ENCODE peak calls at places on chromosomes 16 and 17, in seven cellular contexts. G is neuronal stem cell, E is colonic mucosa, R is mammary epithelial cell, X is K562, C is GM23248, T is kidney. F is an unnamed sample.

GRCh38 chr17:7929158-7930029 is at the start of gene KCNAB3:
- DNase-seq in G (peak), E (no peak), R (peak), X (peak), C (peak), T (peak), F (peak)

GRCh38 chr17:12342609-12343248 is 322.1 kb downstream of the MAP2K4 start:
- DNase-seq in G (peak), E (peak), R (no peak), X (peak), C (peak), T (peak), F (peak)

GRCh38 chr17:76911299-76912007 is 43.2 kb downstream of the MGAT5B start:
- DNase-seq in G (no peak), E (no peak), R (no peak), X (no peak), C (no peak), T (peak), F (peak)

GRCh38 chr16:10123141-10123540 is 59.1 kb downstream of the GRIN2A start:
- DNase-seq in G (no peak), E (no peak), R (no peak), X (no peak), C (no peak), T (no peak), F (no peak)

GRCh38 chr16:53415504-53415903 is 18.8 kb upstream of the RBL2 start:
- DNase-seq in G (no peak), E (no peak), R (peak), X (peak), C (no peak), T (no peak), F (no peak)

GRCh38 chr16:56609463-56609921 is 1.1 kb downstream of the MT2A start:
- DNase-seq in G (no peak), E (peak), R (peak), X (peak), C (peak), T (peak), F (peak)

GRCh38 chr16:84014570-84015327 is 27.8 kb downstream of the SLC38A8 start:
- DNase-seq in G (no peak), E (peak), R (no peak), X (no peak), C (no peak), T (no peak), F (no peak)

GRCh38 chr16:56662357-56663354 is 4.9 kb downstream of the MT1F start:
- DNase-seq in G (no peak), E (no peak), R (no peak), X (no peak), C (no peak), T (no peak), F (no peak)

GRCh38 chr16:24668481-24669001 is 60.9 kb upstream of the TNRC6A start:
- DNase-seq in G (no peak), E (no peak), R (peak), X (no peak), C (peak), T (peak), F (no peak)

GRCh38 chr17:65633146-65633881 is 71.9 kb upstream of the AXIN2 start:
- DNase-seq in G (no peak), E (no peak), R (no peak), X (no peak), C (no peak), T (no peak), F (no peak)

GRCh38 chr16:80577485-80578280 is 36.9 kb downstream of the DYNLRB2 start:
- DNase-seq in G (no peak), E (no peak), R (no peak), X (no peak), C (no peak), T (no peak), F (no peak)

GRCh38 chr16:30173054-30173453 is 10.3 kb upstream of the CORO1A start:
- DNase-seq in G (no peak), E (no peak), R (no peak), X (no peak), C (no peak), T (no peak), F (no peak)

GRCh38 chr16:68707341-68708152 is 29.5 kb upstream of the CDH1 start:
- DNase-seq in G (peak), E (peak), R (peak), X (peak), C (no peak), T (peak), F (no peak)

GRCh38 chr16:69830534-69831211 is 68.5 kb downstream of the WWP2 start:
- DNase-seq in G (no peak), E (no peak), R (no peak), X (no peak), C (no peak), T (no peak), F (no peak)

GRCh38 chr17:72308744-72309395 is 188.1 kb downstream of the SOX9 start:
- DNase-seq in G (no peak), E (no peak), R (no peak), X (no peak), C (no peak), T (no peak), F (no peak)

GRCh38 chr16:88948781-88949490 is 28.1 kb downstream of the CBFA2T3 start:
- DNase-seq in G (no peak), E (no peak), R (no peak), X (no peak), C (peak), T (no peak), F (no peak)

GRCh38 chr16:85554791-85555548 is 58.2 kb upstream of the GSE1 start:
- DNase-seq in G (no peak), E (peak), R (peak), X (peak), C (peak), T (peak), F (peak)

GRCh38 chr17:21039839-21040575 is 2.8 kb downstream of the USP22 start:
- DNase-seq in G (no peak), E (peak), R (peak), X (peak), C (peak), T (no peak), F (peak)

GRCh38 chr16:14455577-14455976 is 174.5 kb downstream of the PARN start:
- DNase-seq in G (no peak), E (no peak), R (no peak), X (peak), C (peak), T (no peak), F (no peak)

GRCh38 chr17:63275318-63275967 is 170.7 kb downstream of the CYB561 start:
- DNase-seq in G (no peak), E (no peak), R (peak), X (peak), C (peak), T (no peak), F (no peak)

GRCh38 chr17:6507535-6507934 is 48.8 kb downstream of the PITPNM3 start:
- DNase-seq in G (no peak), E (peak), R (peak), X (no peak), C (peak), T (no peak), F (no peak)

GRCh38 chr17:56752263-56752662 is 81.5 kb downstream of the C17orf67 start:
- DNase-seq in G (no peak), E (no peak), R (no peak), X (no peak), C (peak), T (no peak), F (no peak)

GRCh38 chr17:42706732-42707131 is 24.4 kb downstream of the CNTNAP1 start:
- DNase-seq in G (no peak), E (no peak), R (no peak), X (no peak), C (no peak), T (no peak), F (no peak)

GRCh38 chr17:2170023-2170422 is 115.1 kb downstream of the HIC1 start:
- DNase-seq in G (no peak), E (no peak), R (no peak), X (peak), C (no peak), T (no peak), F (no peak)

GRCh38 chr17:77494664-77495435 is 354.1 kb downstream of the SEC14L1 start:
- DNase-seq in G (peak), E (peak), R (peak), X (peak), C (peak), T (peak), F (peak)

GRCh38 chr17:37770631-37771518 is 26.0 kb upstream of the HNF1B start:
- DNase-seq in G (peak), E (peak), R (peak), X (peak), C (peak), T (no peak), F (peak)

GRCh38 chr17:38332735-38333134 is 11.0 kb downstream of the GPR179 start:
- DNase-seq in G (no peak), E (no peak), R (no peak), X (no peak), C (no peak), T (peak), F (no peak)

GRCh38 chr16:15899538-15900100 is 11.2 kb upstream of the CEP20 start:
- DNase-seq in G (no peak), E (peak), R (peak), X (peak), C (peak), T (peak), F (peak)

GRCh38 chr16:23357761-23358290 is 55.7 kb downstream of the SCNN1B start:
- DNase-seq in G (no peak), E (no peak), R (no peak), X (no peak), C (no peak), T (peak), F (no peak)

GRCh38 chr16:29663829-29664132 is 734 bp downstream of the SPN start:
- DNase-seq in G (no peak), E (no peak), R (no peak), X (no peak), C (no peak), T (no peak), F (no peak)

GRCh38 chr16:58269526-58269925 is 25.3 kb downstream of the PRSS54 start:
- DNase-seq in G (no peak), E (no peak), R (no peak), X (no peak), C (no peak), T (no peak), F (no peak)

GRCh38 chr16:75320435-75320834 is 69.0 kb upstream of the BCAR1 start:
- DNase-seq in G (peak), E (no peak), R (no peak), X (no peak), C (peak), T (no peak), F (no peak)

GRCh38 chr17:6413073-6413472 is 21.8 kb downstream of the AIPL1 start:
- DNase-seq in G (no peak), E (no peak), R (peak), X (peak), C (peak), T (no peak), F (no peak)

GRCh38 chr16:51150159-51150893 is 744 bp downstream of the SALL1 start:
- DNase-seq in G (no peak), E (no peak), R (no peak), X (no peak), C (peak), T (no peak), F (no peak)

GRCh38 chr16:51152691-51153261 is 1.7 kb upstream of the SALL1 start:
- DNase-seq in G (no peak), E (no peak), R (no peak), X (no peak), C (peak), T (no peak), F (no peak)

GRCh38 chr16:51150894-51151320 is at the start of gene SALL1:
- DNase-seq in G (no peak), E (no peak), R (no peak), X (no peak), C (peak), T (no peak), F (no peak)

GRCh38 chr16:51151951-51152663 is 1.0 kb upstream of the SALL1 start:
- DNase-seq in G (peak), E (peak), R (no peak), X (no peak), C (peak), T (peak), F (no peak)

GRCh38 chr16:51151435-51151950 is 423 bp upstream of the SALL1 start:
- DNase-seq in G (peak), E (peak), R (no peak), X (no peak), C (peak), T (peak), F (no peak)
- H3K9ac ChIP-seq in G (no peak), E (no peak), R (no peak), X (no peak), C (peak), T (no peak), F (no peak)

DNA sequence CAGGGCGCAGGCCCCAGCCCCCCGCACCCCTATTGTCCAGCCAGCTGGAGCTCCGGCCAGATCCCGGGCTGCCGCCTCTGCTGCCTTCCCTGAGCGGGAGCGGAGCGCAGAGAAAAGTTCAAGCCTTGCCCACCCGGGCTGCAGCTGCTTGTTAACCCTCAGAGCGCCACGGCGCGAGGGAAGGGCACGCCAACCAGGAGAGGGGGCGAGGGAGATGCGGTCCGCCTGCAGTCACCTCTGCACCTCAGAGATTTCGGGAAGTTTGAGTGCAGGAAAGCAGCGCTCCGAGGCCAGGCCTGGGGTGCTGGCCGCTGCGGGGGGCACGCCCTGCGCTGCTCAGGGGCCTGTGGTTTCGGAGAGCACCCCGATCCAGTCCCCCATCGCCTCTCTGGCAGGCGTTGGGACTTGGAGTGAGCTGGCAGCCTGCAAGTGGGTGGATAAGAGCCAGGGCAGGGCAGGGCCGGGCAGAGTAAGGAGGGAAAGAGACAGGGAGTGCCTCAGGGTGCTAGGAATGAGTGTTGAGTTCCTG is 1.1 kb downstream of the CDH13 start:
- DNase-seq in G (no peak), E (no peak), R (peak), X (no peak), C (peak), T (peak), F (no peak)
- H3K9ac ChIP-seq in G (peak), E (no peak), R (peak), X (no peak), C (peak), T (no peak), F (no peak)

GRCh38 chr17:27577884-27578717 is 52.9 kb upstream of the LGALS9 start:
- DNase-seq in G (no peak), E (no peak), R (no peak), X (peak), C (peak), T (no peak), F (no peak)
- H3K9ac ChIP-seq in G (no peak), E (no peak), R (no peak), X (peak), C (peak), T (no peak), F (no peak)

DNA sequence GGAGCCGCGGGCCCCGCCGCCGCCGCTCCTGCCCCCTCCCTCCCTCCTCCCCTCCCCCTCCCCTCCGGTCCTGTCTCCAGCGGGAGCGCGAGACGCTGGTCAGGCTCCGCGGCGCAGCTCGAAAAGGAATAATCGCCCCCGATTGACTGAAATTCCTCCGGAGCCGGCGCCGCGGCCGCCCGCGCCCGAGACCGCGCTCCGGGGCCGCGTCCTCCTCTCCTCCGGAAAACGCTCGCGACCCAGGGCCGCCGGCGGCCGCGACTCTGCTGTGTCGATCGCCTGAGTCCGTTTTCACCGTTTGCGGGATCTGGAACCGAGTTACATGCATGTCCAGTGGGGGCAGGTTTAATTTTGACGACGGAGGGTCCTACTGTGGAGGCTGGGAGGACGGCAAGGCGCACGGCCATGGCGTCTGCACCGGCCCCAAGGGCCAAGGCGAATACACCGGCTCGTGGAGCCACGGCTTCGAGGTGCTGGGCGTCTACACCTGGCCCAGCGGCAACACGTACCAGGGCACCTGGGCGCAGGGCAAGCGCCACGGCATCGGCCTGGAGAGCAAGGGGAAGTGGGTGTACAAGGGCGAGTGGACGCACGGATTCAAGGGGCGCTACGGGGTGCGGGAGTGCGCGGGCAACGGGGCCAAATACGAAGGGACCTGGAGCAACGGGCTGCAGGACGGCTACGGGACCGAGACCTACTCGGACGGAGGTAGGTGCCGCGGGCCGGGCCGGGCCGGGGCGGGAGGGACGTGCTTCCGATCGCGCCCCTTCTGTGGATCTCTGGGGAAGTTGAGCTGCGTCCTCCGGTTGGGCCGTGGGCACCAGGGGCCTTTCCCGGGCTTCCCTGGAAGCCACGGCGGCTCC is 744 bp downstream of the JPH3 start:
- DNase-seq in G (peak), E (no peak), R (no peak), X (no peak), C (peak), T (peak), F (no peak)
- H3K9ac ChIP-seq in G (peak), E (no peak), R (no peak), X (no peak), C (no peak), T (no peak), F (no peak)

GRCh38 chr16:4319454-4319853 is 3.6 kb downstream of the GLIS2 start:
- DNase-seq in G (no peak), E (peak), R (peak), X (peak), C (peak), T (peak), F (peak)
- H3K9ac ChIP-seq in G (peak), E (no peak), R (no peak), X (no peak), C (no peak), T (peak), F (no peak)

DNA sequence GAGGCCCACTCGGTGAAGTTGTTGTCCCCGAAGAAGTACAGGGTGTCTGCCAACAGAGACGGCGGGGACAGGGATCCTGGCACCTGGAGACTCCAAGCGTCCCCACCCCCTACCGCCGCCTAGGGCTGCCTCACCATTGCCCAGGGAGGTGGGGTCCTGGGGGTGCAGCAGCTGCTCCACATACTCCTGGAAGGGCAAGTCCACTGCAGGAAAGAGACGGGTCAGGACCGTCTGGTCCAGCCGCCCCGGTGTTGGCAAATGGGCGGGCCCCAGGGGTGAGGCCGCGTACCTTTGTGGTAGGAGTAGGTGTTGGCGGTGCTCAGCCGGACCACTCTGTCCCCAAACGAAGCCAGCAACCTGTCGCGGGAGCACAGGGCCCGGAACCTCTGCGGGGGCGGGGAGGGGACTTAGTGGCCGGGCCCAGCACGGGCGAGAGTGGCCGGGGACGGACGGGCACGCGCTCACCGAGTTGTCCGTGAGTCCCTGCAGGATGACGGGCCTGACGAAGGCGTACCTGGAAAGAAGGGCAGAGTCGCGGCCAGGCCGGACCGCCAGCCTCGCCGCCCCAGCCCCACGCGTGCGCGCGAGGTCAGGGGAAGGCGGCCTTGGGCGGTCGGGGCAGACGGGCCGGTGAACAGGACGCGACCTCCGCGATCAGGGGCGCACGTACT is 603 bp downstream of the JMJD8 start:
- DNase-seq in G (no peak), E (no peak), R (peak), X (peak), C (peak), T (no peak), F (no peak)
- H3K9ac ChIP-seq in G (peak), E (peak), R (no peak), X (peak), C (peak), T (no peak), F (peak)

GRCh38 chr17:75033346-75034235 is 13.2 kb downstream of the ATP5PD start:
- DNase-seq in G (peak), E (peak), R (peak), X (peak), C (peak), T (peak), F (no peak)
- H3K9ac ChIP-seq in G (peak), E (peak), R (peak), X (peak), C (peak), T (peak), F (no peak)

GRCh38 chr17:78962345-78962983 is 17.3 kb downstream of the LGALS3BP start:
- DNase-seq in G (no peak), E (peak), R (peak), X (no peak), C (peak), T (peak), F (no peak)
- H3K9ac ChIP-seq in G (no peak), E (peak), R (no peak), X (no peak), C (no peak), T (no peak), F (no peak)

GRCh38 chr17:69208640-69209039 is 20.0 kb downstream of the ABCA10 start:
- DNase-seq in G (no peak), E (no peak), R (no peak), X (no peak), C (no peak), T (no peak), F (no peak)
- H3K9ac ChIP-seq in G (no peak), E (no peak), R (no peak), X (no peak), C (no peak), T (no peak), F (no peak)

F was measured in DND-41.